ENCODE peak calls at places on chromosomes 12 and 14, in nine cellular contexts. One of them, this sample, is unnamed.

GRCh38 chr12:48029811-48030650 is 25.8 kb upstream of the COL2A1 start:
- DNase-seq in GM23248: no peak
- DNase-seq in SK-N-SH: no peak
- DNase-seq in OCI-LY7: peak
- DNase-seq in PC-3: no peak
- DNase-seq in hepatocyte: no peak
- DNase-seq in GM23338: no peak
- DNase-seq in MM.1S: no peak
- DNase-seq in neural progenitor cell: no peak
- DNase-seq in this sample: no peak

GRCh38 chr12:110647669-110648068 is 33.7 kb downstream of the TCTN1 start:
- DNase-seq in GM23248: no peak
- DNase-seq in SK-N-SH: no peak
- DNase-seq in OCI-LY7: peak
- DNase-seq in PC-3: no peak
- DNase-seq in hepatocyte: no peak
- DNase-seq in GM23338: no peak
- DNase-seq in MM.1S: peak
- DNase-seq in neural progenitor cell: no peak
- DNase-seq in this sample: no peak

GRCh38 chr12:124916370-124917134 is 2.1 kb upstream of the UBC start:
- DNase-seq in GM23248: peak
- DNase-seq in SK-N-SH: no peak
- DNase-seq in OCI-LY7: peak
- DNase-seq in PC-3: peak
- DNase-seq in hepatocyte: peak
- DNase-seq in GM23338: peak
- DNase-seq in MM.1S: peak
- DNase-seq in neural progenitor cell: peak
- DNase-seq in this sample: peak

GRCh38 chr12:31280183-31280582 is 45.8 kb downstream of the SINHCAF start:
- DNase-seq in GM23248: no peak
- DNase-seq in SK-N-SH: no peak
- DNase-seq in OCI-LY7: no peak
- DNase-seq in PC-3: no peak
- DNase-seq in hepatocyte: no peak
- DNase-seq in GM23338: no peak
- DNase-seq in MM.1S: no peak
- DNase-seq in neural progenitor cell: no peak
- DNase-seq in this sample: no peak

GRCh38 chr14:58238252-58239247 is 6.1 kb upstream of the PSMA3 start:
- DNase-seq in GM23248: peak
- DNase-seq in SK-N-SH: no peak
- DNase-seq in OCI-LY7: no peak
- DNase-seq in PC-3: no peak
- DNase-seq in hepatocyte: peak
- DNase-seq in GM23338: peak
- DNase-seq in MM.1S: no peak
- DNase-seq in neural progenitor cell: no peak
- DNase-seq in this sample: no peak

GRCh38 chr14:71166434-71166833 is 259.2 kb downstream of the PCNX1 start:
- DNase-seq in GM23248: peak
- DNase-seq in SK-N-SH: peak
- DNase-seq in OCI-LY7: peak
- DNase-seq in PC-3: peak
- DNase-seq in hepatocyte: peak
- DNase-seq in GM23338: peak
- DNase-seq in MM.1S: no peak
- DNase-seq in neural progenitor cell: peak
- DNase-seq in this sample: peak

GRCh38 chr14:101464310-101464983 is 96.8 kb upstream of the DIO3 start:
- DNase-seq in GM23248: no peak
- DNase-seq in SK-N-SH: no peak
- DNase-seq in OCI-LY7: no peak
- DNase-seq in PC-3: no peak
- DNase-seq in hepatocyte: no peak
- DNase-seq in GM23338: no peak
- DNase-seq in MM.1S: no peak
- DNase-seq in neural progenitor cell: no peak
- DNase-seq in this sample: no peak

GRCh38 chr14:63205850-63206249 is 1.6 kb downstream of the RHOJ start:
- DNase-seq in GM23248: peak
- DNase-seq in SK-N-SH: no peak
- DNase-seq in OCI-LY7: no peak
- DNase-seq in PC-3: no peak
- DNase-seq in hepatocyte: no peak
- DNase-seq in GM23338: no peak
- DNase-seq in MM.1S: no peak
- DNase-seq in neural progenitor cell: no peak
- DNase-seq in this sample: no peak

GRCh38 chr14:32986791-32987545 is 48.3 kb downstream of the NPAS3 start:
- DNase-seq in GM23248: peak
- DNase-seq in SK-N-SH: no peak
- DNase-seq in OCI-LY7: no peak
- DNase-seq in PC-3: no peak
- DNase-seq in hepatocyte: no peak
- DNase-seq in GM23338: peak
- DNase-seq in MM.1S: no peak
- DNase-seq in neural progenitor cell: peak
- DNase-seq in this sample: no peak

GRCh38 chr12:120539303-120539702 is 5.1 kb downstream of the RNF10 start:
- DNase-seq in GM23248: peak
- DNase-seq in SK-N-SH: peak
- DNase-seq in OCI-LY7: no peak
- DNase-seq in PC-3: peak
- DNase-seq in hepatocyte: no peak
- DNase-seq in GM23338: no peak
- DNase-seq in MM.1S: peak
- DNase-seq in neural progenitor cell: no peak
- DNase-seq in this sample: no peak
- TF ChIP-seq EZH2phosphoT487 in GM23248: no peak
- TF ChIP-seq EZH2phosphoT487 in SK-N-SH: no peak
- TF ChIP-seq EZH2phosphoT487 in OCI-LY7: no peak
- TF ChIP-seq EZH2phosphoT487 in PC-3: no peak
- TF ChIP-seq EZH2phosphoT487 in hepatocyte: no peak
- TF ChIP-seq EZH2phosphoT487 in GM23338: no peak
- TF ChIP-seq EZH2phosphoT487 in MM.1S: no peak
- TF ChIP-seq EZH2phosphoT487 in neural progenitor cell: no peak
- TF ChIP-seq EZH2phosphoT487 in this sample: no peak

GRCh38 chr12:806116-806805 is 53.9 kb downstream of the WNK1 start:
- DNase-seq in GM23248: peak
- DNase-seq in SK-N-SH: no peak
- DNase-seq in OCI-LY7: no peak
- DNase-seq in PC-3: no peak
- DNase-seq in hepatocyte: peak
- DNase-seq in GM23338: no peak
- DNase-seq in MM.1S: no peak
- DNase-seq in neural progenitor cell: no peak
- DNase-seq in this sample: no peak

GRCh38 chr12:810635-811415 is 58.4 kb downstream of the WNK1 start:
- DNase-seq in GM23248: peak
- DNase-seq in SK-N-SH: no peak
- DNase-seq in OCI-LY7: no peak
- DNase-seq in PC-3: no peak
- DNase-seq in hepatocyte: no peak
- DNase-seq in GM23338: no peak
- DNase-seq in MM.1S: no peak
- DNase-seq in neural progenitor cell: no peak
- DNase-seq in this sample: no peak

GRCh38 chr12:807041-807717 is 54.8 kb downstream of the WNK1 start:
- DNase-seq in GM23248: peak
- DNase-seq in SK-N-SH: no peak
- DNase-seq in OCI-LY7: no peak
- DNase-seq in PC-3: no peak
- DNase-seq in hepatocyte: no peak
- DNase-seq in GM23338: no peak
- DNase-seq in MM.1S: peak
- DNase-seq in neural progenitor cell: no peak
- DNase-seq in this sample: no peak

GRCh38 chr12:802242-802995 is 50.0 kb downstream of the WNK1 start:
- DNase-seq in GM23248: peak
- DNase-seq in SK-N-SH: no peak
- DNase-seq in OCI-LY7: no peak
- DNase-seq in PC-3: no peak
- DNase-seq in hepatocyte: no peak
- DNase-seq in GM23338: no peak
- DNase-seq in MM.1S: no peak
- DNase-seq in neural progenitor cell: no peak
- DNase-seq in this sample: no peak

DNA sequence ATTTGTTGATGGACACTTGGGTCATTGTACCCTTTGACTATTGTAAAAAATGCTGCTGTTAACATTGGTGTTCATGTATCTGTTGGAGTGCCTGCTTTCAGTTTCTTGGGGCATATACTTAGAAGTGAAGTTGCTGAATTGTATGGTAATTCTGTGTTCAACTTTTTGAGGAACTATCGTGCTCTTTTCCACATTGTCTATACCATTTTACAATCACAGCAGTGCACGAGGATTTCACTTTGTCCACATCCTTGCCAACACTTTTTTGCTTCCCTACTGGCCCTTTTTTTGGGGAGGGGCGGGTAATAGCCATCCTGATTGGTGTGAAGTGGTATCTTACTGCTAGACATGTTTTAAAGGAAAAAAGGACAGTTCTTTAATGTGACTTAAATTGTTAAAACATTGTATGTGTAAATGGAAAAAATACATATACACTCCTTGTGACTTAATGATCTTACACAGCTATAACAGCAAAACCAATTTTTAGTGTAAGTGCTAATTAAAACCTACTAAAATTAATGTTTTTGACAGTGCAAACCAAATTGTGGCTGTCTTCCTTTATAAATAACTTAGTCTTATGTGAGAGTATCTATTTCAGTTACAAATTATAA is 52.7 kb downstream of the WNK1 start:
- DNase-seq in GM23248: no peak
- DNase-seq in SK-N-SH: no peak
- DNase-seq in OCI-LY7: no peak
- DNase-seq in PC-3: no peak
- DNase-seq in hepatocyte: no peak
- DNase-seq in GM23338: no peak
- DNase-seq in MM.1S: no peak
- DNase-seq in neural progenitor cell: no peak
- DNase-seq in this sample: no peak
- H3K4me2 ChIP-seq in GM23248: no peak
- H3K4me2 ChIP-seq in SK-N-SH: no peak
- H3K4me2 ChIP-seq in OCI-LY7: no peak
- H3K4me2 ChIP-seq in PC-3: no peak
- H3K4me2 ChIP-seq in hepatocyte: no peak
- H3K4me2 ChIP-seq in GM23338: no peak
- H3K4me2 ChIP-seq in MM.1S: no peak
- H3K4me2 ChIP-seq in neural progenitor cell: no peak
- H3K4me2 ChIP-seq in this sample: no peak

DNA sequence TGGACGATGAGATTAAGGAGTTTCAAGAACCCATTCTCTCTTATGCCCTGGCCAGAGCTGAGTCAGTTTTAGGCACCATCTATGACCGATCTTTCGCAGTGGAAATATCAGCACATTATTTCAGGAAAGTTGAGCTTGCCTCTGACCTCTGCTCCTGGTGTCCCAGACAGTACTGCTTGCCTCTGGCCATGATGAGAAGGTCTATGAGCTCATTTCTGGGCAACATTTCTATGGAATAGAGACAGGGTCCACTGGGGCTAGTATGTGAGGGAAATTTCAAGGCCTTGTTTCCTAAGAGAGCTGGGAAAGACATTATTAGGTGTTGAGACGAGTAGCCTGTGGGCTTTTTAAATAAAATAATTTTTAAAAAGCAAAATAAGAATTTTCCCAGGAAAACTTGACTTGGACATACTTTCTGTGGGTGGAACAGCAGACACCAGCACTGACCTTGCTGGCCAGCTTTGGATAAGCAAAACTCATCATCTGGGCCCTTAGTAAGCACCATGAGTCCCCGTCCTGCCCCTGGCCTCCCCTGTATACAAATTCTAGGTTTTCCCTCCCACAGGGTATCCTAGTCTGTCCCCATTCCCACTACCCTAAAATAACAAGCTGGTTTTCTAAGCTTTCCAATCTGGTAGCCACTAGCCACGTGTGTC is 43.4 kb downstream of the DIO2 start:
- DNase-seq in GM23248: no peak
- DNase-seq in SK-N-SH: no peak
- DNase-seq in OCI-LY7: no peak
- DNase-seq in PC-3: no peak
- DNase-seq in hepatocyte: no peak
- DNase-seq in GM23338: no peak
- DNase-seq in MM.1S: no peak
- DNase-seq in neural progenitor cell: no peak
- DNase-seq in this sample: no peak
- TF ChIP-seq EZH2phosphoT487 in GM23248: no peak
- TF ChIP-seq EZH2phosphoT487 in SK-N-SH: no peak
- TF ChIP-seq EZH2phosphoT487 in OCI-LY7: no peak
- TF ChIP-seq EZH2phosphoT487 in PC-3: no peak
- TF ChIP-seq EZH2phosphoT487 in hepatocyte: no peak
- TF ChIP-seq EZH2phosphoT487 in GM23338: no peak
- TF ChIP-seq EZH2phosphoT487 in MM.1S: no peak
- TF ChIP-seq EZH2phosphoT487 in neural progenitor cell: no peak
- TF ChIP-seq EZH2phosphoT487 in this sample: no peak

GRCh38 chr12:10940389-10940788 is 1.3 kb upstream of the TAS2R14 start:
- DNase-seq in GM23248: peak
- DNase-seq in SK-N-SH: no peak
- DNase-seq in OCI-LY7: no peak
- DNase-seq in PC-3: peak
- DNase-seq in hepatocyte: no peak
- DNase-seq in GM23338: no peak
- DNase-seq in MM.1S: no peak
- DNase-seq in neural progenitor cell: no peak
- DNase-seq in this sample: no peak
- H3K4me2 ChIP-seq in GM23248: no peak
- H3K4me2 ChIP-seq in SK-N-SH: no peak
- H3K4me2 ChIP-seq in OCI-LY7: no peak
- H3K4me2 ChIP-seq in PC-3: no peak
- H3K4me2 ChIP-seq in hepatocyte: no peak
- H3K4me2 ChIP-seq in GM23338: no peak
- H3K4me2 ChIP-seq in MM.1S: no peak
- H3K4me2 ChIP-seq in neural progenitor cell: no peak
- H3K4me2 ChIP-seq in this sample: no peak